ENCODE peak calls at places on chromosomes 3 and 15, in seven cellular contexts. One of them, this sample, is unnamed.

GRCh38 chr3:4730734-4731133 is 237.6 kb downstream of the ITPR1 start:
- DNase-seq in colonic mucosa: no peak
- DNase-seq in cardiac muscle cell: no peak
- DNase-seq in SJSA1: no peak
- DNase-seq in tibial artery: no peak
- DNase-seq in substantia nigra: peak; percentile 58
- DNase-seq in mammary epithelial cell: no peak
- DNase-seq in this sample: no peak

GRCh38 chr15:101489633-101490407 is at the start of gene PCSK6:
- DNase-seq in colonic mucosa: peak; percentile 52
- DNase-seq in cardiac muscle cell: peak; percentile 63
- DNase-seq in SJSA1: no peak
- DNase-seq in tibial artery: no peak
- DNase-seq in substantia nigra: no peak
- DNase-seq in mammary epithelial cell: no peak
- DNase-seq in this sample: no peak

GRCh38 chr15:85443593-85444328 is 63.4 kb downstream of the AKAP13 start:
- DNase-seq in colonic mucosa: peak; percentile 31
- DNase-seq in cardiac muscle cell: peak; percentile 61
- DNase-seq in SJSA1: no peak
- DNase-seq in tibial artery: no peak
- DNase-seq in substantia nigra: no peak
- DNase-seq in mammary epithelial cell: peak; percentile 88
- DNase-seq in this sample: peak; percentile 53

GRCh38 chr3:174365796-174366195 is 493.3 kb upstream of the NAALADL2 start:
- DNase-seq in colonic mucosa: no peak
- DNase-seq in cardiac muscle cell: no peak
- DNase-seq in SJSA1: no peak
- DNase-seq in tibial artery: no peak
- DNase-seq in substantia nigra: no peak
- DNase-seq in mammary epithelial cell: no peak
- DNase-seq in this sample: no peak

GRCh38 chr3:60053518-60054265 is 1003.9 kb upstream of the CFAP20DC start:
- DNase-seq in colonic mucosa: no peak
- DNase-seq in cardiac muscle cell: no peak
- DNase-seq in SJSA1: no peak
- DNase-seq in tibial artery: no peak
- DNase-seq in substantia nigra: no peak
- DNase-seq in mammary epithelial cell: peak; percentile 5
- DNase-seq in this sample: no peak

GRCh38 chr3:112327371-112327951 is 5.5 kb upstream of the CD200 start:
- DNase-seq in colonic mucosa: peak; percentile 59
- DNase-seq in cardiac muscle cell: peak; percentile 40
- DNase-seq in SJSA1: no peak
- DNase-seq in tibial artery: no peak
- DNase-seq in substantia nigra: no peak
- DNase-seq in mammary epithelial cell: peak; percentile 61
- DNase-seq in this sample: peak; percentile 18

GRCh38 chr3:76436895-76437294 is 603.0 kb upstream of the ROBO2 start:
- DNase-seq in colonic mucosa: no peak
- DNase-seq in cardiac muscle cell: no peak
- DNase-seq in SJSA1: no peak
- DNase-seq in tibial artery: no peak
- DNase-seq in substantia nigra: no peak
- DNase-seq in mammary epithelial cell: no peak
- DNase-seq in this sample: no peak

GRCh38 chr3:129313983-129314756 is 35.5 kb downstream of the HMCES start:
- DNase-seq in colonic mucosa: no peak
- DNase-seq in cardiac muscle cell: no peak
- DNase-seq in SJSA1: no peak
- DNase-seq in tibial artery: peak; percentile 63
- DNase-seq in substantia nigra: no peak
- DNase-seq in mammary epithelial cell: peak; percentile 55
- DNase-seq in this sample: no peak

GRCh38 chr3:101964861-101965260 is 115.5 kb downstream of the NFKBIZ start:
- DNase-seq in colonic mucosa: no peak
- DNase-seq in cardiac muscle cell: no peak
- DNase-seq in SJSA1: no peak
- DNase-seq in tibial artery: no peak
- DNase-seq in substantia nigra: no peak
- DNase-seq in mammary epithelial cell: no peak
- DNase-seq in this sample: no peak

GRCh38 chr3:138078901-138079344 is 36.5 kb downstream of the DZIP1L start:
- DNase-seq in colonic mucosa: no peak
- DNase-seq in cardiac muscle cell: no peak
- DNase-seq in SJSA1: peak; percentile 61
- DNase-seq in tibial artery: no peak
- DNase-seq in substantia nigra: no peak
- DNase-seq in mammary epithelial cell: peak; percentile 99
- DNase-seq in this sample: peak; percentile 90

GRCh38 chr15:69578792-69579587 is 126.4 kb downstream of the RPLP1 start:
- DNase-seq in colonic mucosa: peak; percentile 91
- DNase-seq in cardiac muscle cell: no peak
- DNase-seq in SJSA1: no peak
- DNase-seq in tibial artery: peak; percentile 97
- DNase-seq in substantia nigra: no peak
- DNase-seq in mammary epithelial cell: peak; percentile 21
- DNase-seq in this sample: no peak

GRCh38 chr15:57566840-57567239 is 24.9 kb upstream of the MYZAP start:
- DNase-seq in colonic mucosa: peak; percentile 83
- DNase-seq in cardiac muscle cell: no peak
- DNase-seq in SJSA1: no peak
- DNase-seq in tibial artery: no peak
- DNase-seq in substantia nigra: no peak
- DNase-seq in mammary epithelial cell: no peak
- DNase-seq in this sample: no peak

GRCh38 chr3:196712514-196713413 is 587 bp downstream of the PIGX start:
- DNase-seq in colonic mucosa: peak; percentile 70
- DNase-seq in cardiac muscle cell: no peak
- DNase-seq in SJSA1: peak; percentile 60
- DNase-seq in tibial artery: peak; percentile 81
- DNase-seq in substantia nigra: peak; percentile 67
- DNase-seq in mammary epithelial cell: peak; percentile 56
- DNase-seq in this sample: no peak

GRCh38 chr3:186322761-186323160 is 39.3 kb downstream of the DGKG start:
- DNase-seq in colonic mucosa: no peak
- DNase-seq in cardiac muscle cell: no peak
- DNase-seq in SJSA1: no peak
- DNase-seq in tibial artery: no peak
- DNase-seq in substantia nigra: no peak
- DNase-seq in mammary epithelial cell: no peak
- DNase-seq in this sample: no peak
- H3K27ac ChIP-seq in colonic mucosa: no peak overlapping the region
- H3K27ac ChIP-seq in cardiac muscle cell: no peak overlapping the region
- H3K27ac ChIP-seq in SJSA1: no peak overlapping the region
- H3K27ac ChIP-seq in tibial artery: no peak overlapping the region
- H3K27ac ChIP-seq in substantia nigra: no peak overlapping the region
- H3K27ac ChIP-seq in mammary epithelial cell: no peak overlapping the region
- H3K27ac ChIP-seq in this sample: no peak overlapping the region

GRCh38 chr3:99862208-99862607 is 44.5 kb downstream of the CMSS1 start:
- DNase-seq in colonic mucosa: no peak
- DNase-seq in cardiac muscle cell: no peak
- DNase-seq in SJSA1: peak; percentile 48
- DNase-seq in tibial artery: no peak
- DNase-seq in substantia nigra: no peak
- DNase-seq in mammary epithelial cell: no peak
- DNase-seq in this sample: no peak

GRCh38 chr3:99863588-99863987 is 45.9 kb downstream of the CMSS1 start:
- DNase-seq in colonic mucosa: no peak
- DNase-seq in cardiac muscle cell: no peak
- DNase-seq in SJSA1: no peak
- DNase-seq in tibial artery: no peak
- DNase-seq in substantia nigra: no peak
- DNase-seq in mammary epithelial cell: no peak
- DNase-seq in this sample: no peak

GRCh38 chr3:99863002-99863401 is 45.3 kb downstream of the CMSS1 start:
- DNase-seq in colonic mucosa: no peak
- DNase-seq in cardiac muscle cell: no peak
- DNase-seq in SJSA1: no peak
- DNase-seq in tibial artery: no peak
- DNase-seq in substantia nigra: no peak
- DNase-seq in mammary epithelial cell: no peak
- DNase-seq in this sample: no peak

GRCh38 chr3:99859855-99860254 is 42.2 kb downstream of the CMSS1 start:
- DNase-seq in colonic mucosa: no peak
- DNase-seq in cardiac muscle cell: no peak
- DNase-seq in SJSA1: no peak
- DNase-seq in tibial artery: no peak
- DNase-seq in substantia nigra: no peak
- DNase-seq in mammary epithelial cell: peak; percentile 75
- DNase-seq in this sample: peak; percentile 69

DNA sequence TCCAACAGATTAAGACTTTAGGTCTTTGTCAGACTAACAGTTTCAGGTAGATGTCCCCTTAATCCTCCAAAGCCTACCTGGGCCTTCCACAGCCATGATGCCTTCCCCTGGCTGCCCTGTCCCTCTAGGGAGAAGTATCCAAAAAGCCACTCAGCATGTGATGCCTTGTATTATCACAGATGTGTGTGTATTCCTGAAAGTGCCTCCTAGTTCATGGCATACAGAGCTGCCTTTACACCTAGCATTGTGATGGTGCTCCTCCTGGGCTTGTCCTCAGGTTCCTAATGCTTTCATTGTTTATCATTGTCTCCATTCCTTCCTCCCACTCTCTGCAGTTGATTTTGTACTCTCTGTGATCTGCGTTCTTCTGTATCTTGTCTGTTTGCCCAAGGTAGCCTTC is 43.6 kb downstream of the CMSS1 start:
- DNase-seq in colonic mucosa: no peak
- DNase-seq in cardiac muscle cell: no peak
- DNase-seq in SJSA1: no peak
- DNase-seq in tibial artery: no peak
- DNase-seq in substantia nigra: no peak
- DNase-seq in mammary epithelial cell: no peak
- DNase-seq in this sample: no peak
- H3K27ac ChIP-seq in colonic mucosa: no peak overlapping the region
- H3K27ac ChIP-seq in cardiac muscle cell: no peak overlapping the region
- H3K27ac ChIP-seq in SJSA1: peak overlapping the region; percentile 66
- H3K27ac ChIP-seq in tibial artery: peak overlapping the region; percentile 96
- H3K27ac ChIP-seq in substantia nigra: no peak overlapping the region
- H3K27ac ChIP-seq in mammary epithelial cell: no peak overlapping the region
- H3K27ac ChIP-seq in this sample: no peak overlapping the region

GRCh38 chr3:52023101-52023770 is 27.5 kb upstream of the RPL29 start:
- DNase-seq in colonic mucosa: no peak
- DNase-seq in cardiac muscle cell: no peak
- DNase-seq in SJSA1: no peak
- DNase-seq in tibial artery: no peak
- DNase-seq in substantia nigra: no peak
- DNase-seq in mammary epithelial cell: no peak
- DNase-seq in this sample: no peak
- H3K27ac ChIP-seq in colonic mucosa: no peak overlapping the region
- H3K27ac ChIP-seq in cardiac muscle cell: peak overlapping the region; percentile 98
- H3K27ac ChIP-seq in SJSA1: no peak overlapping the region
- H3K27ac ChIP-seq in tibial artery: peak overlapping the region; percentile 84
- H3K27ac ChIP-seq in substantia nigra: no peak overlapping the region
- H3K27ac ChIP-seq in mammary epithelial cell: no peak overlapping the region
- H3K27ac ChIP-seq in this sample: no peak overlapping the region

GRCh38 chr15:44195151-44195740 is at the start of gene FRMD5:
- DNase-seq in colonic mucosa: peak; percentile 93
- DNase-seq in cardiac muscle cell: peak; percentile 95
- DNase-seq in SJSA1: peak; percentile 93
- DNase-seq in tibial artery: peak; percentile 82
- DNase-seq in substantia nigra: peak; percentile 93
- DNase-seq in mammary epithelial cell: peak; percentile 99
- DNase-seq in this sample: peak; percentile 86
- H3K27ac ChIP-seq in colonic mucosa: peak within 1 kb of the TSS; percentile 80
- H3K27ac ChIP-seq in cardiac muscle cell: no peak within 1 kb of the TSS
- H3K27ac ChIP-seq in SJSA1: peak within 1 kb of the TSS; percentile 19
- H3K27ac ChIP-seq in tibial artery: no peak within 1 kb of the TSS
- H3K27ac ChIP-seq in substantia nigra: peak within 1 kb of the TSS; percentile 92
- H3K27ac ChIP-seq in mammary epithelial cell: peak within 1 kb of the TSS; percentile 82
- H3K27ac ChIP-seq in this sample: peak within 1 kb of the TSS; percentile 76

GRCh38 chr3:125406070-125406469 is 30.9 kb upstream of the ZNF148 start:
- DNase-seq in colonic mucosa: no peak
- DNase-seq in cardiac muscle cell: no peak
- DNase-seq in SJSA1: no peak
- DNase-seq in tibial artery: no peak
- DNase-seq in substantia nigra: no peak
- DNase-seq in mammary epithelial cell: no peak
- DNase-seq in this sample: no peak
- H3K27ac ChIP-seq in colonic mucosa: no peak overlapping the region
- H3K27ac ChIP-seq in cardiac muscle cell: no peak overlapping the region
- H3K27ac ChIP-seq in SJSA1: no peak overlapping the region
- H3K27ac ChIP-seq in tibial artery: no peak overlapping the region
- H3K27ac ChIP-seq in substantia nigra: no peak overlapping the region
- H3K27ac ChIP-seq in mammary epithelial cell: no peak overlapping the region
- H3K27ac ChIP-seq in this sample: no peak overlapping the region